ENCODE peak calls at places on chromosomes 7 and 10, in ten cellular contexts. One of them, this sample, is unnamed.

GRCh38 chr7:32335107-32335506 is 155.1 kb downstream of the LSM5 start:
- DNase-seq in mesendoderm: no peak
- DNase-seq in esophagus muscularis mucosa: peak; percentile 77
- DNase-seq in erythroblast: no peak
- DNase-seq in epithelial cell of esophagus: peak; percentile 72
- DNase-seq in ACHN: peak; percentile 47
- DNase-seq in activated CD4-positive, alpha-beta T cell treated with anti-CD3 and anti-CD28 coated beads, Interleukin-2, amount 10 ng/mL, durations not matched to agents 24 days and 14 days: no peak
- DNase-seq in CD4-positive, alpha-beta T cell: no peak
- DNase-seq in AG08395: no peak
- DNase-seq in NCI-H510A: no peak
- DNase-seq in this sample: peak; percentile 65

GRCh38 chr10:44386546-44387052 is 1.7 kb upstream of the CXCL12 start:
- DNase-seq in mesendoderm: peak; percentile 76
- DNase-seq in esophagus muscularis mucosa: no peak
- DNase-seq in AG08395: peak; percentile 89
- DNase-seq in NCI-H510A: no peak
- DNase-seq in erythroblast: peak; percentile 34
- DNase-seq in epithelial cell of esophagus: peak; percentile 34
- DNase-seq in ACHN: peak; percentile 53
- DNase-seq in activated CD4-positive, alpha-beta T cell treated with anti-CD3 and anti-CD28 coated beads, Interleukin-2, amount 10 ng/mL, durations not matched to agents 24 days and 14 days: peak; percentile 78
- DNase-seq in CD4-positive, alpha-beta T cell: no peak
- DNase-seq in this sample: peak; percentile 42

GRCh38 chr10:103197177-103197576 is 4.1 kb upstream of the NT5C2 start:
- DNase-seq in erythroblast: peak; percentile 94
- DNase-seq in epithelial cell of esophagus: peak; percentile 69
- DNase-seq in activated CD4-positive, alpha-beta T cell treated with anti-CD3 and anti-CD28 coated beads, Interleukin-2, amount 10 ng/mL, durations not matched to agents 24 days and 14 days: peak; percentile 66
- DNase-seq in CD4-positive, alpha-beta T cell: no peak
- DNase-seq in NCI-H510A: no peak
- DNase-seq in ACHN: peak; percentile 69
- DNase-seq in mesendoderm: peak; percentile 59
- DNase-seq in esophagus muscularis mucosa: no peak
- DNase-seq in AG08395: peak; percentile 90
- DNase-seq in this sample: peak; percentile 86

GRCh38 chr10:43220971-43221418 is 45.9 kb downstream of the RASGEF1A start:
- DNase-seq in NCI-H510A: no peak
- DNase-seq in epithelial cell of esophagus: no peak
- DNase-seq in CD4-positive, alpha-beta T cell: no peak
- DNase-seq in esophagus muscularis mucosa: no peak
- DNase-seq in AG08395: no peak
- DNase-seq in erythroblast: no peak
- DNase-seq in activated CD4-positive, alpha-beta T cell treated with anti-CD3 and anti-CD28 coated beads, Interleukin-2, amount 10 ng/mL, durations not matched to agents 24 days and 14 days: no peak
- DNase-seq in mesendoderm: no peak
- DNase-seq in ACHN: no peak
- DNase-seq in this sample: no peak

GRCh38 chr7:90569368-90569767 is 26.8 kb upstream of the CDK14 start:
- DNase-seq in AG08395: no peak
- DNase-seq in ACHN: no peak
- DNase-seq in esophagus muscularis mucosa: no peak
- DNase-seq in mesendoderm: no peak
- DNase-seq in NCI-H510A: no peak
- DNase-seq in erythroblast: no peak
- DNase-seq in activated CD4-positive, alpha-beta T cell treated with anti-CD3 and anti-CD28 coated beads, Interleukin-2, amount 10 ng/mL, durations not matched to agents 24 days and 14 days: no peak
- DNase-seq in CD4-positive, alpha-beta T cell: no peak
- DNase-seq in epithelial cell of esophagus: no peak
- DNase-seq in this sample: no peak

GRCh38 chr7:149496642-149497391 is 792 bp downstream of the ZNF746 start:
- DNase-seq in ACHN: peak; percentile 55
- DNase-seq in activated CD4-positive, alpha-beta T cell treated with anti-CD3 and anti-CD28 coated beads, Interleukin-2, amount 10 ng/mL, durations not matched to agents 24 days and 14 days: peak; percentile 85
- DNase-seq in epithelial cell of esophagus: peak; percentile 30
- DNase-seq in erythroblast: peak; percentile 61
- DNase-seq in esophagus muscularis mucosa: no peak
- DNase-seq in CD4-positive, alpha-beta T cell: peak; percentile 17
- DNase-seq in mesendoderm: peak; percentile 31
- DNase-seq in NCI-H510A: no peak
- DNase-seq in AG08395: peak; percentile 35
- DNase-seq in this sample: peak; percentile 33

GRCh38 chr10:22017283-22018020 is 13.9 kb upstream of the DNAJC1 start:
- DNase-seq in erythroblast: peak; percentile 71
- DNase-seq in AG08395: no peak
- DNase-seq in mesendoderm: peak; percentile 83
- DNase-seq in activated CD4-positive, alpha-beta T cell treated with anti-CD3 and anti-CD28 coated beads, Interleukin-2, amount 10 ng/mL, durations not matched to agents 24 days and 14 days: no peak
- DNase-seq in esophagus muscularis mucosa: no peak
- DNase-seq in CD4-positive, alpha-beta T cell: no peak
- DNase-seq in epithelial cell of esophagus: peak; percentile 25
- DNase-seq in NCI-H510A: no peak
- DNase-seq in ACHN: no peak
- DNase-seq in this sample: no peak

GRCh38 chr10:101536800-101537199 is 51.3 kb downstream of the POLL start:
- DNase-seq in epithelial cell of esophagus: peak; percentile 57
- DNase-seq in ACHN: peak; percentile 55
- DNase-seq in activated CD4-positive, alpha-beta T cell treated with anti-CD3 and anti-CD28 coated beads, Interleukin-2, amount 10 ng/mL, durations not matched to agents 24 days and 14 days: no peak
- DNase-seq in CD4-positive, alpha-beta T cell: no peak
- DNase-seq in esophagus muscularis mucosa: no peak
- DNase-seq in mesendoderm: peak; percentile 50
- DNase-seq in AG08395: peak; percentile 37
- DNase-seq in NCI-H510A: no peak
- DNase-seq in erythroblast: peak; percentile 73
- DNase-seq in this sample: peak; percentile 18

GRCh38 chr10:132482090-132482489 is 55.5 kb upstream of the INPP5A start:
- DNase-seq in activated CD4-positive, alpha-beta T cell treated with anti-CD3 and anti-CD28 coated beads, Interleukin-2, amount 10 ng/mL, durations not matched to agents 24 days and 14 days: no peak
- DNase-seq in mesendoderm: peak; percentile 88
- DNase-seq in ACHN: no peak
- DNase-seq in NCI-H510A: no peak
- DNase-seq in epithelial cell of esophagus: peak; percentile 89
- DNase-seq in esophagus muscularis mucosa: no peak
- DNase-seq in CD4-positive, alpha-beta T cell: no peak
- DNase-seq in erythroblast: no peak
- DNase-seq in AG08395: peak; percentile 74
- DNase-seq in this sample: peak; percentile 34

GRCh38 chr7:99949645-99950228 is 20.3 kb upstream of the GJC3 start:
- DNase-seq in ACHN: peak; percentile 35
- DNase-seq in esophagus muscularis mucosa: no peak
- DNase-seq in epithelial cell of esophagus: peak; percentile 14
- DNase-seq in CD4-positive, alpha-beta T cell: no peak
- DNase-seq in erythroblast: no peak
- DNase-seq in NCI-H510A: no peak
- DNase-seq in mesendoderm: peak; percentile 4
- DNase-seq in AG08395: no peak
- DNase-seq in activated CD4-positive, alpha-beta T cell treated with anti-CD3 and anti-CD28 coated beads, Interleukin-2, amount 10 ng/mL, durations not matched to agents 24 days and 14 days: no peak
- DNase-seq in this sample: no peak

GRCh38 chr10:22693371-22693784 is 21.0 kb downstream of the PIP4K2A start:
- DNase-seq in ACHN: peak; percentile 25
- DNase-seq in NCI-H510A: no peak
- DNase-seq in AG08395: peak; percentile 74
- DNase-seq in esophagus muscularis mucosa: no peak
- DNase-seq in activated CD4-positive, alpha-beta T cell treated with anti-CD3 and anti-CD28 coated beads, Interleukin-2, amount 10 ng/mL, durations not matched to agents 24 days and 14 days: no peak
- DNase-seq in CD4-positive, alpha-beta T cell: no peak
- DNase-seq in erythroblast: peak; percentile 87
- DNase-seq in epithelial cell of esophagus: no peak
- DNase-seq in mesendoderm: no peak
- DNase-seq in this sample: peak; percentile 75

GRCh38 chr7:43015301-43015700 is 83.1 kb downstream of the MRPL32 start:
- DNase-seq in epithelial cell of esophagus: no peak
- DNase-seq in CD4-positive, alpha-beta T cell: no peak
- DNase-seq in esophagus muscularis mucosa: no peak
- DNase-seq in erythroblast: no peak
- DNase-seq in activated CD4-positive, alpha-beta T cell treated with anti-CD3 and anti-CD28 coated beads, Interleukin-2, amount 10 ng/mL, durations not matched to agents 24 days and 14 days: no peak
- DNase-seq in ACHN: no peak
- DNase-seq in AG08395: no peak
- DNase-seq in mesendoderm: peak; percentile 61
- DNase-seq in NCI-H510A: no peak
- DNase-seq in this sample: no peak

GRCh38 chr10:31011017-31011659 is 20.5 kb downstream of the ZNF438 start:
- DNase-seq in CD4-positive, alpha-beta T cell: no peak
- DNase-seq in esophagus muscularis mucosa: no peak
- DNase-seq in mesendoderm: no peak
- DNase-seq in NCI-H510A: no peak
- DNase-seq in activated CD4-positive, alpha-beta T cell treated with anti-CD3 and anti-CD28 coated beads, Interleukin-2, amount 10 ng/mL, durations not matched to agents 24 days and 14 days: no peak
- DNase-seq in epithelial cell of esophagus: no peak
- DNase-seq in erythroblast: no peak
- DNase-seq in AG08395: no peak
- DNase-seq in ACHN: no peak
- DNase-seq in this sample: no peak